ENCODE peak calls at places on chromosomes 1 and 21, in six cellular contexts. K, H, D, G, P and S are unnamed samples.

GRCh38 chr1:10557714-10558113 is 83.0 kb downstream of the PEX14 start:
- DNase-seq in K (no peak), H (no peak), D (no peak), G (no peak), P (no peak), S (no peak)

GRCh38 chr1:21673277-21673780 is 4.2 kb upstream of the RAP1GAP start:
- DNase-seq in K (peak), H (no peak), D (no peak), G (no peak), P (no peak), S (no peak)

GRCh38 chr1:55289614-55290013 is 74.5 kb upstream of the USP24 start:
- DNase-seq in K (no peak), H (no peak), D (no peak), G (no peak), P (no peak), S (no peak)

GRCh38 chr1:37851782-37852210 is 7.6 kb downstream of the MTF1 start:
- DNase-seq in K (no peak), H (no peak), D (peak), G (no peak), P (no peak), S (peak)

GRCh38 chr1:11558286-11558685 is 79.3 kb downstream of the DISP3 start:
- DNase-seq in K (no peak), H (no peak), D (no peak), G (no peak), P (no peak), S (no peak)

GRCh38 chr1:204320413-204320812 is 39.3 kb downstream of the PLEKHA6 start:
- DNase-seq in K (no peak), H (no peak), D (no peak), G (no peak), P (no peak), S (no peak)

GRCh38 chr1:116769561-116769977 is 15.3 kb downstream of the CD2 start:
- DNase-seq in K (no peak), H (no peak), D (no peak), G (no peak), P (no peak), S (peak)

GRCh38 chr1:212916395-212917133 is 33.8 kb upstream of the VASH2 start:
- DNase-seq in K (no peak), H (no peak), D (peak), G (no peak), P (no peak), S (no peak)

GRCh38 chr1:59701376-59701775 is 113.4 kb upstream of the HOOK1 start:
- DNase-seq in K (no peak), H (no peak), D (no peak), G (no peak), P (no peak), S (no peak)

GRCh38 chr1:243415663-243416365 is 160.0 kb downstream of the SDCCAG8 start:
- DNase-seq in K (no peak), H (no peak), D (no peak), G (no peak), P (no peak), S (no peak)

GRCh38 chr1:9809122-9809521 is 14.6 kb downstream of the CLSTN1 start:
- DNase-seq in K (peak), H (no peak), D (no peak), G (no peak), P (no peak), S (peak)

GRCh38 chr1:101451888-101452287 is 215.1 kb downstream of the S1PR1 start:
- DNase-seq in K (no peak), H (no peak), D (no peak), G (no peak), P (no peak), S (no peak)

GRCh38 chr1:192732787-192733186 is 76.1 kb upstream of the RGS2 start:
- DNase-seq in K (no peak), H (no peak), D (peak), G (peak), P (no peak), S (peak)

GRCh38 chr1:112461200-112461871 is 47.4 kb upstream of the WNT2B start:
- DNase-seq in K (no peak), H (no peak), D (no peak), G (no peak), P (no peak), S (no peak)

GRCh38 chr1:28553229-28553930 is 495 bp downstream of the TRNAU1AP start:
- DNase-seq in K (peak), H (peak), D (peak), G (peak), P (no peak), S (peak)

GRCh38 chr1:183243190-183244065 is 57.4 kb downstream of the LAMC2 start:
- DNase-seq in K (peak), H (no peak), D (no peak), G (no peak), P (no peak), S (no peak)

GRCh38 chr1:212234431-212235298 is 50.5 kb upstream of the PPP2R5A start:
- DNase-seq in K (peak), H (no peak), D (no peak), G (peak), P (no peak), S (no peak)

GRCh38 chr21:27582246-27582945 is 615.5 kb upstream of the ADAMTS5 start:
- DNase-seq in K (no peak), H (no peak), D (no peak), G (no peak), P (no peak), S (no peak)

GRCh38 chr1:39110325-39110851 is 84.2 kb downstream of the NDUFS5 start:
- DNase-seq in K (no peak), H (no peak), D (no peak), G (no peak), P (no peak), S (no peak)

GRCh38 chr1:224182866-224183590 is at the start of gene DEGS1:
- DNase-seq in K (peak), H (peak), D (peak), G (peak), P (peak), S (peak)

GRCh38 chr1:86419277-86419903 is 4.6 kb upstream of the CLCA2 start:
- DNase-seq in K (no peak), H (no peak), D (peak), G (peak), P (peak), S (peak)